ENCODE peak calls at places on chromosomes 1 and 21, in five cellular contexts. K is lower lobe of right lung; D is activated CD4-positive, alpha-beta T cell treated with anti-CD3 and anti-CD28 coated beads for 24 hours; E is EL; I is foreskin fibroblast. N is an unnamed sample.

GRCh38 chr21:15706686-15707085 is 23.1 kb upstream of the USP25 start:
- DNase-seq in K (no peak), D (no peak), E (peak), I (peak), N (peak)

GRCh38 chr1:40394456-40395172 is 21.1 kb downstream of the SMAP2 start:
- DNase-seq in K (no peak), D (no peak), E (peak), I (no peak), N (peak)

GRCh38 chr1:56413671-56414199 is 165.6 kb downstream of the PLPP3 start:
- DNase-seq in K (no peak), D (no peak), E (no peak), I (no peak), N (no peak)

GRCh38 chr1:99680258-99680657 is 34.3 kb downstream of the PALMD start:
- DNase-seq in K (no peak), D (no peak), E (peak), I (peak), N (peak)

GRCh38 chr21:26461500-26461899 is 111.6 kb downstream of the CYYR1 start:
- DNase-seq in K (no peak), D (no peak), E (peak), I (no peak), N (peak)

GRCh38 chr21:36734367-36735200 is 35.7 kb downstream of the SIM2 start:
- DNase-seq in K (no peak), D (no peak), E (no peak), I (no peak), N (no peak)

GRCh38 chr1:235068155-235069121 is 60.2 kb downstream of the TOMM20 start:
- DNase-seq in K (peak), D (no peak), E (peak), I (no peak), N (peak)

GRCh38 chr1:84853743-84854721 is 39.0 kb downstream of the LPAR3 start:
- DNase-seq in K (no peak), D (no peak), E (peak), I (peak), N (peak)

GRCh38 chr1:52237430-52237829 is 95.5 kb downstream of the ZFYVE9 start:
- DNase-seq in K (no peak), D (no peak), E (peak), I (peak), N (peak)

GRCh38 chr1:41479000-41479807 is 5.3 kb downstream of the EDN2 start:
- DNase-seq in K (peak), D (no peak), E (no peak), I (peak), N (peak)

GRCh38 chr1:9320520-9321479 is 28.1 kb downstream of the SPSB1 start:
- DNase-seq in K (no peak), D (no peak), E (no peak), I (no peak), N (no peak)

GRCh38 chr1:27752372-27752771 is 20.6 kb upstream of the STX12 start:
- DNase-seq in K (no peak), D (no peak), E (no peak), I (no peak), N (no peak)

GRCh38 chr1:197771388-197771787 is 3.9 kb downstream of the DENND1B start:
- DNase-seq in K (no peak), D (no peak), E (no peak), I (no peak), N (no peak)

GRCh38 chr1:65393345-65393744 is 27.1 kb upstream of the LEPR start:
- DNase-seq in K (no peak), D (no peak), E (peak), I (peak), N (peak)

GRCh38 chr1:4711191-4711915 is 56.9 kb downstream of the AJAP1 start:
- DNase-seq in K (no peak), D (no peak), E (no peak), I (no peak), N (no peak)

GRCh38 chr1:14996133-14997050 is 157.2 kb upstream of the TMEM51 start:
- DNase-seq in K (no peak), D (no peak), E (peak), I (peak), N (peak)

GRCh38 chr1:33344896-33345295 is 24.0 kb upstream of the A3GALT2 start:
- DNase-seq in K (no peak), D (no peak), E (no peak), I (no peak), N (peak)

GRCh38 chr1:18323259-18323658 is 157.5 kb upstream of the KLHDC7A start:
- DNase-seq in K (no peak), D (no peak), E (no peak), I (no peak), N (no peak)

GRCh38 chr1:111976842-111977241 is 12.6 kb downstream of the KCND3 start:
- DNase-seq in K (no peak), D (no peak), E (no peak), I (no peak), N (no peak)

GRCh38 chr1:52926864-52927218 is 235 bp upstream of the SCP2 start:
- DNase-seq in K (no peak), D (no peak), E (no peak), I (no peak), N (no peak)

GRCh38 chr1:238485062-238485905 is 594.6 kb upstream of the ZP4 start:
- DNase-seq in K (no peak), D (no peak), E (peak), I (no peak), N (peak)

GRCh38 chr1:38068980-38069340 is 22.4 kb upstream of the POU3F1 start:
- DNase-seq in K (no peak), D (no peak), E (no peak), I (no peak), N (no peak)

GRCh38 chr1:167488786-167489185 is 29.5 kb downstream of the CD247 start:
- DNase-seq in K (no peak), D (no peak), E (no peak), I (no peak), N (no peak)

GRCh38 chr1:60765204-60765603 is 317.2 kb upstream of the NFIA start:
- DNase-seq in K (no peak), D (no peak), E (peak), I (peak), N (peak)

GRCh38 chr1:85343213-85343611 is 66.8 kb upstream of the BCL10 start:
- DNase-seq in K (no peak), D (no peak), E (no peak), I (no peak), N (peak)

GRCh38 chr21:36385909-36386642 is 884 bp downstream of the CHAF1B start:
- DNase-seq in K (no peak), D (no peak), E (peak), I (peak), N (peak)

GRCh38 chr1:43534256-43534655 is 3.6 kb downstream of the PTPRF start:
- DNase-seq in K (no peak), D (no peak), E (no peak), I (no peak), N (no peak)

GRCh38 chr1:172135076-172135672 is 285.3 kb upstream of the C1orf105 start:
- DNase-seq in K (no peak), D (no peak), E (no peak), I (no peak), N (no peak)

GRCh38 chr1:13754003-13754402 is 54.0 kb downstream of the PRDM2 start:
- DNase-seq in K (no peak), D (no peak), E (no peak), I (no peak), N (no peak)

GRCh38 chr1:52365091-52365745 is 787 bp downstream of the CC2D1B start:
- DNase-seq in K (peak), D (no peak), E (peak), I (peak), N (peak)

GRCh38 chr1:228105269-228105995 is 2.3 kb upstream of the C1orf35 start:
- DNase-seq in K (no peak), D (no peak), E (no peak), I (no peak), N (no peak)

GRCh38 chr1:160813215-160813614 is 17.2 kb downstream of the LY9 start:
- DNase-seq in K (no peak), D (no peak), E (no peak), I (no peak), N (no peak)

GRCh38 chr1:230857822-230858221 is 10.5 kb downstream of the C1orf198 start:
- DNase-seq in K (no peak), D (no peak), E (peak), I (peak), N (peak)

GRCh38 chr1:25711555-25712298 is 88.3 kb upstream of the SELENON start:
- DNase-seq in K (peak), D (peak), E (peak), I (peak), N (peak)